ENCODE peak calls at places on chromosomes 2 and 18, in four cellular contexts. M is A549, R is SK-N-SH, S is GM12878. H is an unnamed sample.
A peak's percentile ranks its signal among the peaks of the same experiment; 100 is the strongest.

GRCh38 chr2:54109848-54110247 is 5.6 kb upstream of the ACYP2 start:
- DNase-seq in M (no peak), S (no peak), R (no peak), H (no peak)

GRCh38 chr2:193584001-193584400 is 1389.3 kb upstream of the TMEFF2 start:
- DNase-seq in M (peak; percentile 13), S (no peak), R (peak; percentile 6), H (peak; percentile 30)

GRCh38 chr2:17830053-17831034 is 14.1 kb downstream of the MSGN1 start:
- DNase-seq in M (peak; percentile 92), R (peak; percentile 92), S (no peak), H (peak; percentile 87)

GRCh38 chr2:31140151-31140550 is 1.9 kb upstream of the GALNT14 start:
- DNase-seq in R (no peak), M (no peak), S (no peak), H (no peak)

GRCh38 chr18:10248738-10249137 is 205.7 kb upstream of the APCDD1 start:
- DNase-seq in M (no peak), S (no peak), R (no peak), H (no peak)

GRCh38 chr2:115214050-115214449 is 771.6 kb downstream of the DPP10 start:
- DNase-seq in M (no peak), R (no peak), S (no peak), H (no peak)

GRCh38 chr18:55588001-55588875 is at the start of gene TCF4:
- DNase-seq in S (no peak), R (peak; percentile 80), M (peak; percentile 33), H (no peak)

GRCh38 chr2:156955701-156956100 is 301.8 kb upstream of the GALNT5 start:
- DNase-seq in M (no peak), R (no peak), S (no peak), H (no peak)

GRCh38 chr18:26286008-26286407 is 59.8 kb downstream of the TAF4B start:
- DNase-seq in S (no peak), R (no peak), M (no peak), H (no peak)

GRCh38 chr2:113692698-113693428 is 63.6 kb downstream of the SLC35F5 start:
- DNase-seq in M (no peak), R (no peak), S (peak; percentile 78), H (no peak)

GRCh38 chr2:8307779-8308178 is 374.1 kb upstream of the ID2 start:
- DNase-seq in S (no peak), M (no peak), R (no peak), H (no peak)

GRCh38 chr2:3101016-3101703 is 276.5 kb downstream of the EIPR1 start:
- DNase-seq in M (no peak), S (no peak), R (peak; percentile 93), H (no peak)

GRCh38 chr2:3104261-3104660 is 273.4 kb downstream of the EIPR1 start:
- DNase-seq in S (no peak), M (no peak), R (no peak), H (no peak)

GRCh38 chr2:3102081-3102914 is 275.3 kb downstream of the EIPR1 start:
- DNase-seq in M (no peak), R (peak; percentile 53), S (no peak), H (no peak)

GRCh38 chr2:3101704-3102055 is 275.9 kb downstream of the EIPR1 start:
- DNase-seq in R (no peak), S (no peak), M (no peak), H (no peak)

DNA sequence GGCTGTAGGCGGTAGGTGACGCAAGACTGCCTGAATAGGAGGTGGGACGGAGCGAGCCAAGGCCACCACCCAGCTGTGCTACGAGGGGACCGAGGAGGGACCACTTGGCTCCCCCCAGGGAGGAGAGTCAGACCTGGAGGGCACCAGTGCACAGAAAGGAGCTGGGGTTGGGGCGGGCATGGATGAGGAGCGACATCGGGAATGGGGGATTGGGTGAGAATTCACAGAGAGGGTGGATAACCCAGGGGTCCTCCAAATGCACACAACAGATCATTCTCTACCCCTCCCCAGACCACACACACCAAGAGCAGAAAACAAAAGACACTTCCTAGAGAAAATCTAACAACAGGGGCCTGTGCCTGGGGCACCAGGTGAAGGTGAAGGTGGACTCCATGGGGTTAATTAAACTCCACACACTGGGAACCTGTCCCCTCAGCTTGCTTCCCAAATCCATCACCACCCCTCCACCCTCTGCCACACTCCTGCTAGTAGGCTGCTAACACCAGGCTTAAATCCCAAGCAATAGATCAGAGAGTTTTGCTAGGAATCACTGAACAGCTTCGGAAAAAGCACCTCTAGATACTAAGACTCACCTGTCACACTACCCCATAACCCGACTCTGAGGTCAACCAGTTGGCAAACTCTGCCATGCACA is 274.6 kb downstream of the EIPR1 start:
- DNase-seq in M (no peak), R (no peak), S (no peak), H (no peak)
- TF ChIP-seq PBX3 in M (no peak), R (no peak), S (no peak), H (no peak)

DNA sequence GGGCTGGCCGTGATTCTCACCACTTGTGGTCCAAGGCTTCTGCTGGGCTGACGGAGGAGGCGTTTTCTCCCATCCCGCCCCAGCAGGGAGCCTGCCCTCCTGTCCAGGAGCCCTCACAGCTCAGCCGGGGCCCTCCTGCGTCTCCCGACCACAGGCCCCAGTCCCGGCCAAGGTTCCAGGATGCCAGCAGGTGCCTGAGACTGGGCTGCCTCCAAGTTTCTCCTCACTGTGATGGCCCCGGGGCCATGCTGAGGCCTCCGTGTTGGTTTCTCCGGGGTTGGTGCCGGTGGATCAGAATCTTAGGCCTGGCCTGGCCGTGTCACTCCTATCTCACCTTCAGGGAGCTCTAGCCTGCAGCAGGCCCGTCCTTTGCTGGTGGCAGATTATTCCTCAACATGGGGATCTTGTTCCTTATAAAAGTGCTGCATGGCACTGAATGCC is 5.9 kb downstream of the KCNG2 start:
- DNase-seq in M (no peak), S (no peak), R (no peak), H (no peak)
- TF ChIP-seq PBX3 in M (no peak), S (no peak), R (no peak), H (no peak)

GRCh38 chr18:12374398-12374797 is 2.6 kb downstream of the AFG3L2 start:
- DNase-seq in R (no peak), M (no peak), S (no peak), H (no peak)
- TF ChIP-seq PBX3 in R (no peak), M (no peak), S (peak; percentile 55), H (no peak)

DNA sequence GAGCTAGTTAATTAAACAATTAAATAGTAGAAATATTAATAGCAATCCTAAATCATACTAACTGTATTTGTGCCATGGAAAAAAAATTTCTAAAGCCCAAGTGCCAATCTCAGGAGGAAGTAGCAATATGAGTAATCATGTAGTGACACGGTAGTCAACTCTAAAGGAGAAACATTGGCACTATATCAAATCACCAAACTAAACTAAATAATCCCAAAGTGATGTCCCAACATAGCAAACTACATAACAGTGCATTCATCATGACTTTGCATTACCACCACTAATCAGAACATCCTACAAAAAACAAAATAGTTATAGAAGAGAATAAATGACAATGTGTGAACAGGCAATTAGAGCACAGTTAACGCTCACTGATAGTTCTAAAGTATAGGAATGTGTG is 195.1 kb downstream of the EXOC6B start:
- DNase-seq in M (peak; percentile 71), S (no peak), R (no peak), H (no peak)
- TF ChIP-seq PBX3 in M (no peak), S (no peak), R (no peak), H (no peak)

H was measured in HepG2.